ENCODE peak calls at places on chromosomes 7 and 10, in nine cellular contexts. S is activated CD4-positive, alpha-beta T cell treated with anti-CD3 and anti-CD28 coated beads for 24 hours; A is A172; D is kidney glomerular epithelial cell; Z is gastrocnemius medialis; E is activated naive CD8-positive, alpha-beta T cell treated with anti-CD3 and anti-CD28 coated beads, Interleukin-2, amount 50 U/mL, for 16 hours; M is putamen; I is bronchial epithelial cell; C is LoVo. R is an unnamed sample.

GRCh38 chr10:96904648-96905047 is 72.5 kb downstream of the LCOR start:
- DNase-seq in Z (no peak), S (no peak), C (no peak), D (no peak), A (no peak), M (no peak), E (no peak), I (no peak), R (no peak)

GRCh38 chr7:149823631-149824199 is 14.5 kb upstream of the ZNF862 start:
- DNase-seq in S (no peak), M (no peak), D (no peak), A (no peak), C (no peak), E (no peak), I (no peak), Z (no peak), R (no peak)

GRCh38 chr10:127802532-127803055 is 65.6 kb downstream of the FOXI2 start:
- DNase-seq in D (no peak), I (peak), Z (no peak), C (no peak), M (no peak), A (no peak), S (no peak), E (no peak), R (no peak)

GRCh38 chr7:1466524-1467271 is 7.4 kb upstream of the MICALL2 start:
- DNase-seq in D (no peak), A (peak), C (peak), E (no peak), M (no peak), S (no peak), I (no peak), Z (no peak), R (peak)

GRCh38 chr10:77837248-77837924 is 89.2 kb downstream of the DLG5 start:
- DNase-seq in D (no peak), A (peak), E (no peak), I (peak), Z (no peak), C (no peak), M (no peak), S (peak), R (no peak)

GRCh38 chr10:124569623-124570470 is 108.2 kb downstream of the LHPP start:
- DNase-seq in C (no peak), I (no peak), E (no peak), A (no peak), S (no peak), M (no peak), D (no peak), Z (no peak), R (no peak)

GRCh38 chr7:14551326-14551725 is 351.2 kb downstream of the DGKB start:
- DNase-seq in I (no peak), E (no peak), S (no peak), D (no peak), M (no peak), A (no peak), Z (no peak), C (no peak), R (no peak)

GRCh38 chr10:94287331-94287730 is 75.4 kb downstream of the NOC3L start:
- DNase-seq in M (no peak), Z (no peak), S (no peak), A (no peak), C (no peak), I (no peak), E (no peak), D (no peak), R (no peak)

GRCh38 chr7:1844336-1844955 is 174.4 kb downstream of the ELFN1 start:
- DNase-seq in Z (no peak), C (no peak), A (no peak), I (no peak), E (no peak), M (no peak), S (no peak), D (no peak), R (peak)

GRCh38 chr7:151087247-151088018 is 1.2 kb downstream of the AGAP3 start:
- DNase-seq in Z (no peak), D (peak), E (no peak), C (peak), A (no peak), M (no peak), I (no peak), S (no peak), R (peak)

GRCh38 chr10:3783313-3783689 is 1.7 kb downstream of the KLF6 start:
- DNase-seq in I (no peak), M (no peak), Z (no peak), C (peak), S (peak), A (no peak), E (peak), D (peak), R (peak)

GRCh38 chr7:156015237-156016020 is 203.2 kb upstream of the SHH start:
- DNase-seq in A (no peak), S (no peak), Z (no peak), D (no peak), M (no peak), C (no peak), E (no peak), I (no peak), R (no peak)

GRCh38 chr7:897771-898376 is 21.5 kb downstream of the GET4 start:
- DNase-seq in D (no peak), I (no peak), A (peak), S (no peak), C (no peak), M (no peak), Z (no peak), E (no peak), R (no peak)

GRCh38 chr10:109957092-109957797 is 33.9 kb upstream of the XPNPEP1 start:
- DNase-seq in C (no peak), A (no peak), I (no peak), M (no peak), E (no peak), D (no peak), S (no peak), Z (no peak), R (no peak)

GRCh38 chr10:69748621-69749020 is 53.1 kb upstream of the COL13A1 start:
- DNase-seq in S (no peak), M (no peak), Z (no peak), D (no peak), I (no peak), E (no peak), A (no peak), C (no peak), R (no peak)

GRCh38 chr7:34457329-34457728 is 200.7 kb upstream of the NPSR1 start:
- DNase-seq in I (no peak), E (no peak), M (no peak), S (no peak), C (no peak), D (no peak), Z (no peak), A (no peak), R (no peak)

GRCh38 chr7:90599892-90600555 is 3.9 kb downstream of the CDK14 start:
- DNase-seq in A (no peak), S (no peak), I (peak), D (no peak), Z (no peak), C (no peak), E (no peak), M (no peak), R (no peak)

GRCh38 chr10:78547397-78547796 is 513.7 kb downstream of the RPS24 start:
- DNase-seq in M (no peak), I (no peak), S (no peak), E (no peak), A (no peak), Z (no peak), C (no peak), D (no peak), R (peak)

GRCh38 chr10:88063861-88064521 is 200.6 kb downstream of the PTEN start:
- DNase-seq in M (no peak), D (no peak), I (no peak), S (no peak), C (no peak), Z (no peak), A (no peak), E (no peak), R (no peak)

GRCh38 chr10:47361293-47361692 is 13.1 kb downstream of the RBP3 start:
- DNase-seq in D (no peak), A (no peak), I (peak), Z (no peak), M (no peak), C (no peak), S (no peak), E (no peak), R (no peak)

GRCh38 chr7:34339061-34339526 is 318.9 kb upstream of the NPSR1 start:
- DNase-seq in S (no peak), D (no peak), Z (no peak), E (no peak), M (no peak), A (peak), C (no peak), I (peak), R (no peak)

R was measured in tibial artery.